ENCODE peak calls at places on chromosomes 12 and 14, in five cellular contexts. One of them, this sample, is unnamed.

GRCh38 chr12:131040491-131040890 is 86.8 kb downstream of the ADGRD1 start:
- DNase-seq in NCI-H1436: no peak
- DNase-seq in neural progenitor cell: no peak
- DNase-seq in testis: no peak
- DNase-seq in NCI-H2171 treated with DMSO at 0.1 percent for 48 hours: no peak
- DNase-seq in this sample: no peak

GRCh38 chr12:64883264-64884163 is 59.1 kb downstream of the TBC1D30 start:
- DNase-seq in testis: no peak
- DNase-seq in neural progenitor cell: peak
- DNase-seq in NCI-H2171 treated with DMSO at 0.1 percent for 48 hours: peak
- DNase-seq in NCI-H1436: no peak
- DNase-seq in this sample: no peak

GRCh38 chr12:101773560-101774206 is 34.4 kb upstream of the SYCP3 start:
- DNase-seq in testis: peak
- DNase-seq in neural progenitor cell: peak
- DNase-seq in NCI-H1436: peak
- DNase-seq in NCI-H2171 treated with DMSO at 0.1 percent for 48 hours: peak
- DNase-seq in this sample: peak

GRCh38 chr14:54722791-54723432 is 156.0 kb downstream of the SAMD4A start:
- DNase-seq in neural progenitor cell: peak
- DNase-seq in NCI-H2171 treated with DMSO at 0.1 percent for 48 hours: peak
- DNase-seq in NCI-H1436: no peak
- DNase-seq in testis: no peak
- DNase-seq in this sample: peak

GRCh38 chr12:10540776-10541205 is 35.1 kb downstream of the EIF2S3B start:
- DNase-seq in NCI-H1436: no peak
- DNase-seq in NCI-H2171 treated with DMSO at 0.1 percent for 48 hours: no peak
- DNase-seq in neural progenitor cell: no peak
- DNase-seq in testis: no peak
- DNase-seq in this sample: no peak

GRCh38 chr12:12121022-12121421 is 50.3 kb downstream of the BCL2L14 start:
- DNase-seq in neural progenitor cell: no peak
- DNase-seq in NCI-H2171 treated with DMSO at 0.1 percent for 48 hours: no peak
- DNase-seq in testis: no peak
- DNase-seq in NCI-H1436: no peak
- DNase-seq in this sample: no peak

GRCh38 chr14:58198086-58198485 is 1.9 kb upstream of the ACTR10 start:
- DNase-seq in neural progenitor cell: no peak
- DNase-seq in testis: no peak
- DNase-seq in NCI-H1436: no peak
- DNase-seq in NCI-H2171 treated with DMSO at 0.1 percent for 48 hours: no peak
- DNase-seq in this sample: no peak

GRCh38 chr12:3202734-3203446 is 125.7 kb downstream of the TSPAN9 start:
- DNase-seq in neural progenitor cell: peak
- DNase-seq in NCI-H1436: peak
- DNase-seq in NCI-H2171 treated with DMSO at 0.1 percent for 48 hours: peak
- DNase-seq in testis: peak
- DNase-seq in this sample: peak

GRCh38 chr12:108677381-108677780 is 43.7 kb upstream of the SELPLG start:
- DNase-seq in NCI-H1436: no peak
- DNase-seq in testis: no peak
- DNase-seq in neural progenitor cell: no peak
- DNase-seq in NCI-H2171 treated with DMSO at 0.1 percent for 48 hours: no peak
- DNase-seq in this sample: no peak

GRCh38 chr12:20040844-20041243 is 327.5 kb upstream of the PDE3A start:
- DNase-seq in NCI-H2171 treated with DMSO at 0.1 percent for 48 hours: no peak
- DNase-seq in testis: no peak
- DNase-seq in NCI-H1436: no peak
- DNase-seq in neural progenitor cell: peak
- DNase-seq in this sample: no peak

GRCh38 chr12:11719678-11720099 is 70.2 kb downstream of the ETV6 start:
- DNase-seq in testis: peak
- DNase-seq in neural progenitor cell: no peak
- DNase-seq in NCI-H1436: no peak
- DNase-seq in NCI-H2171 treated with DMSO at 0.1 percent for 48 hours: no peak
- DNase-seq in this sample: peak

GRCh38 chr14:72060917-72061316 is 128.7 kb downstream of the RGS6 start:
- DNase-seq in neural progenitor cell: no peak
- DNase-seq in testis: no peak
- DNase-seq in NCI-H1436: no peak
- DNase-seq in NCI-H2171 treated with DMSO at 0.1 percent for 48 hours: no peak
- DNase-seq in this sample: no peak

GRCh38 chr12:55934343-55934742 is 3.4 kb downstream of the DGKA start:
- DNase-seq in neural progenitor cell: no peak
- DNase-seq in testis: no peak
- DNase-seq in NCI-H1436: no peak
- DNase-seq in NCI-H2171 treated with DMSO at 0.1 percent for 48 hours: no peak
- DNase-seq in this sample: no peak

GRCh38 chr14:77353469-77354141 is 23.3 kb downstream of the TMED8 start:
- DNase-seq in NCI-H2171 treated with DMSO at 0.1 percent for 48 hours: no peak
- DNase-seq in testis: no peak
- DNase-seq in neural progenitor cell: no peak
- DNase-seq in NCI-H1436: no peak
- DNase-seq in this sample: peak

GRCh38 chr12:12977231-12977630 is 22.8 kb downstream of the HEBP1 start:
- DNase-seq in NCI-H1436: no peak
- DNase-seq in NCI-H2171 treated with DMSO at 0.1 percent for 48 hours: no peak
- DNase-seq in testis: no peak
- DNase-seq in neural progenitor cell: no peak
- DNase-seq in this sample: no peak

GRCh38 chr12:11807453-11807852 is 158.0 kb downstream of the ETV6 start:
- DNase-seq in NCI-H2171 treated with DMSO at 0.1 percent for 48 hours: no peak
- DNase-seq in testis: no peak
- DNase-seq in neural progenitor cell: no peak
- DNase-seq in NCI-H1436: peak
- DNase-seq in this sample: no peak

GRCh38 chr14:64745511-64746041 is 41.4 kb downstream of the PLEKHG3 start:
- DNase-seq in NCI-H1436: no peak
- DNase-seq in NCI-H2171 treated with DMSO at 0.1 percent for 48 hours: no peak
- DNase-seq in testis: no peak
- DNase-seq in neural progenitor cell: peak
- DNase-seq in this sample: peak

GRCh38 chr12:4118601-4119156 is 154.9 kb upstream of the CCND2 start:
- DNase-seq in neural progenitor cell: no peak
- DNase-seq in NCI-H2171 treated with DMSO at 0.1 percent for 48 hours: no peak
- DNase-seq in testis: no peak
- DNase-seq in NCI-H1436: no peak
- DNase-seq in this sample: no peak

GRCh38 chr14:94654071-94654974 is 42.1 kb downstream of the SERPINA3 start:
- DNase-seq in NCI-H2171 treated with DMSO at 0.1 percent for 48 hours: peak
- DNase-seq in neural progenitor cell: no peak
- DNase-seq in NCI-H1436: no peak
- DNase-seq in testis: peak
- DNase-seq in this sample: no peak

GRCh38 chr12:4144676-4145075 is 128.9 kb upstream of the CCND2 start:
- DNase-seq in NCI-H1436: no peak
- DNase-seq in neural progenitor cell: no peak
- DNase-seq in testis: no peak
- DNase-seq in NCI-H2171 treated with DMSO at 0.1 percent for 48 hours: no peak
- DNase-seq in this sample: no peak

GRCh38 chr14:105330491-105330895 is 15.9 kb downstream of the PACS2 start:
- DNase-seq in neural progenitor cell: no peak
- DNase-seq in testis: no peak
- DNase-seq in NCI-H2171 treated with DMSO at 0.1 percent for 48 hours: no peak
- DNase-seq in NCI-H1436: no peak
- DNase-seq in this sample: no peak

GRCh38 chr12:93594766-93595165 is 22.3 kb downstream of the SOCS2 start:
- DNase-seq in testis: no peak
- DNase-seq in neural progenitor cell: no peak
- DNase-seq in NCI-H2171 treated with DMSO at 0.1 percent for 48 hours: no peak
- DNase-seq in NCI-H1436: no peak
- DNase-seq in this sample: no peak

GRCh38 chr12:123726962-123727361 is 14.8 kb downstream of the ATP6V0A2 start:
- DNase-seq in NCI-H1436: no peak
- DNase-seq in testis: no peak
- DNase-seq in neural progenitor cell: no peak
- DNase-seq in NCI-H2171 treated with DMSO at 0.1 percent for 48 hours: no peak
- DNase-seq in this sample: no peak

GRCh38 chr14:102873131-102873530 is 49.3 kb upstream of the AMN start:
- DNase-seq in testis: no peak
- DNase-seq in NCI-H1436: no peak
- DNase-seq in NCI-H2171 treated with DMSO at 0.1 percent for 48 hours: no peak
- DNase-seq in neural progenitor cell: no peak
- DNase-seq in this sample: no peak

This sample was measured in Ammon's horn.